ENCODE peak calls at places on chromosomes 6 and 20, in four cellular contexts. A, K, V and R are unnamed samples.

GRCh38 chr6:149852180-149852579 is 12.0 kb downstream of the LRP11 start:
- DNase-seq in A (no peak), K (peak), V (peak), R (peak)

GRCh38 chr6:37544530-37544929 is 44.8 kb upstream of the CCDC167 start:
- DNase-seq in A (no peak), K (no peak), V (no peak), R (no peak)

GRCh38 chr6:54892831-54893230 is 46.3 kb downstream of the FAM83B start:
- DNase-seq in A (no peak), K (peak), V (peak), R (peak)

GRCh38 chr20:14568225-14568624 is 230.8 kb upstream of the FLRT3 start:
- DNase-seq in A (no peak), K (no peak), V (no peak), R (no peak)

GRCh38 chr6:166966268-166966667 is 9.9 kb upstream of the RNASET2 start:
- DNase-seq in A (no peak), K (no peak), V (no peak), R (no peak)

GRCh38 chr20:4243071-4243470 is 227.7 kb upstream of the RNF24 start:
- DNase-seq in A (no peak), K (no peak), V (no peak), R (no peak)

GRCh38 chr20:58081842-58082241 is 146.6 kb downstream of the ANKRD60 start:
- DNase-seq in A (no peak), K (peak), V (peak), R (peak)

GRCh38 chr20:1130849-1131248 is 12.4 kb downstream of the PSMF1 start:
- DNase-seq in A (peak), K (no peak), V (no peak), R (no peak)

GRCh38 chr20:63534427-63534830 is 2.7 kb downstream of the PTK6 start:
- DNase-seq in A (no peak), K (no peak), V (no peak), R (no peak)

GRCh38 chr6:1688396-1688795 is 78.7 kb downstream of the FOXC1 start:
- DNase-seq in A (no peak), K (no peak), V (no peak), R (no peak)

GRCh38 chr6:40894962-40895799 is 143.8 kb downstream of the UNC5CL start:
- DNase-seq in A (no peak), K (peak), V (peak), R (peak)

GRCh38 chr6:160051390-160051789 is 70.2 kb upstream of the SLC22A1 start:
- DNase-seq in A (no peak), K (no peak), V (no peak), R (no peak)

GRCh38 chr6:132929141-132929540 is 114.8 kb downstream of the RPS12 start:
- DNase-seq in A (no peak), K (peak), V (no peak), R (no peak)

GRCh38 chr6:150712502-150713252 is 113.0 kb downstream of the PLEKHG1 start:
- DNase-seq in A (no peak), K (no peak), V (no peak), R (no peak)

GRCh38 chr20:50304883-50305635 is 114.4 kb downstream of the CEBPB start:
- DNase-seq in A (no peak), K (no peak), V (peak), R (peak)

GRCh38 chr20:16107172-16107870 is 465.9 kb downstream of the KIF16B start:
- DNase-seq in A (no peak), K (no peak), V (no peak), R (no peak)

GRCh38 chr6:130796313-130796905 is 30.8 kb upstream of the SMLR1 start:
- DNase-seq in A (no peak), K (peak), V (peak), R (peak)

GRCh38 chr6:76770166-76770565 is 693.1 kb downstream of the HTR1B start:
- DNase-seq in A (no peak), K (no peak), V (peak), R (no peak)

GRCh38 chr6:8218861-8219260 is 116.5 kb upstream of the EEF1E1 start:
- DNase-seq in A (no peak), K (no peak), V (no peak), R (no peak)

GRCh38 chr6:13526718-13527668 is 39.6 kb upstream of the GFOD1 start:
- DNase-seq in A (peak), K (no peak), V (peak), R (peak)

GRCh38 chr20:6714202-6714800 is 53.2 kb upstream of the BMP2 start:
- DNase-seq in A (no peak), K (peak), V (no peak), R (peak)

GRCh38 chr20:52746190-52746589 is 226.0 kb upstream of the TSHZ2 start:
- DNase-seq in A (no peak), K (no peak), V (peak), R (no peak)

GRCh38 chr20:58843128-58843556 is 7.6 kb downstream of the GNAS-AS1 start:
- DNase-seq in A (no peak), K (no peak), V (no peak), R (no peak)

GRCh38 chr6:168299541-168300511 is 19.8 kb downstream of the DACT2 start:
- DNase-seq in A (no peak), K (no peak), V (no peak), R (no peak)

GRCh38 chr6:116246089-116246488 is 7.8 kb downstream of the TSPYL4 start:
- DNase-seq in A (no peak), K (no peak), V (peak), R (no peak)

DNA sequence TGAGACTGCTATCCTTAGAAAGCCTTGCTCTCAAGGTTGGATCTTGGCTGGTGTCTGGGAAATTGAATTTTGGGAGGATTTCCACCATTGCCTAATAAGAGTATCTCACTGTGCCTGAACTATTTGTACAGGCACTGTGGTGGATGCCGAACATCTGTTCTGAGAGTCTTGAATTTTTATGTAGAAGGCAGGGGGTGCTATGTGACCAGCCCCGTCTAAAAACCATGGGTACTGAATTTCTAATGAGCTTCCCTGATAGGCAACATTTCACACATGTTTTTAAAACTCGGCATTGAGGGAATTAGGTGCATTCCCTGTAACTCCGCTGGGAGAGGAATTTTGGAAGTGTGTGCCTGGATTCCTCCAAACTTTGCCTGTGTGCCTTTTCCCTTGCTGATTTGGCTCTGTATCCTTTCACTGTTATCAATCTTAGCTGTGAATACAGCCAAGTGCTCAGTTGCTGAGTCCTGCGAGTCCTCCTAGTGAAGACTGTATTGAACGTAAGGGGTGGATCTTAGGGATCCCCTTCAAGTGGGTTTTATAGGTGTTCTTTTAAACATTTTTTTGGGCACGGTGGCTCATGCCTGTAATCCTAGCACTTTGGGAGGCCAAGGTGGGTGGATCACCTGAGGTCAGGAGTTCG is 27.6 kb upstream of the SCAF8 start:
- DNase-seq in A (no peak), K (peak), V (peak), R (peak)
- TF ChIP-seq CTCF in A (no peak), K (peak), V (peak), R (no peak)

GRCh38 chr6:137879885-137880430 is 12.9 kb downstream of the TNFAIP3 start:
- DNase-seq in A (no peak), K (no peak), V (no peak), R (no peak)

GRCh38 chr6:137878070-137878809 is 11.2 kb downstream of the TNFAIP3 start:
- DNase-seq in A (no peak), K (no peak), V (no peak), R (no peak)

GRCh38 chr6:137877113-137877512 is 10.1 kb downstream of the TNFAIP3 start:
- DNase-seq in A (no peak), K (no peak), V (no peak), R (no peak)

GRCh38 chr6:137879301-137879700 is 12.2 kb downstream of the TNFAIP3 start:
- DNase-seq in A (no peak), K (no peak), V (no peak), R (no peak)

DNA sequence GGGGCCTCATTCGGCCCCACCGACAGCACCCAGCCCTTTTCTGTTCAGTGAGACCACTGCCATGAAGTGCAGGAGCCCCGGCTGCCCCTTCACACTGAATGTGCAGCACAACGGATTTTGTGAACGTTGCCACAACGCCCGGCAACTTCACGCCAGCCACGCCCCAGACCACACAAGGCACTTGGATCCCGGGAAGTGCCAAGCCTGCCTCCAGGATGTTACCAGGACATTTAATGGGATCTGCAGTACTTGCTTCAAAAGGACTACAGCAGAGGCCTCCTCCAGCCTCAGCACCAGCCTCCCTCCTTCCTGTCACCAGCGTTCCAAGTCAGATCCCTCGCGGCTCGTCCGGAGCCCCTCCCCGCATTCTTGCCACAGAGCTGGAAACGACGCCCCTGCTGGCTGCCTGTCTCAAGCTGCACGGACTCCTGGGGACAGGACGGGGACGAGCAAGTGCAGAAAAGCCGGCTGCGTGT is 11.8 kb downstream of the TNFAIP3 start:
- DNase-seq in A (no peak), K (no peak), V (no peak), R (no peak)
- TF ChIP-seq CTCF in A (no peak), K (no peak), V (no peak), R (no peak)

DNA sequence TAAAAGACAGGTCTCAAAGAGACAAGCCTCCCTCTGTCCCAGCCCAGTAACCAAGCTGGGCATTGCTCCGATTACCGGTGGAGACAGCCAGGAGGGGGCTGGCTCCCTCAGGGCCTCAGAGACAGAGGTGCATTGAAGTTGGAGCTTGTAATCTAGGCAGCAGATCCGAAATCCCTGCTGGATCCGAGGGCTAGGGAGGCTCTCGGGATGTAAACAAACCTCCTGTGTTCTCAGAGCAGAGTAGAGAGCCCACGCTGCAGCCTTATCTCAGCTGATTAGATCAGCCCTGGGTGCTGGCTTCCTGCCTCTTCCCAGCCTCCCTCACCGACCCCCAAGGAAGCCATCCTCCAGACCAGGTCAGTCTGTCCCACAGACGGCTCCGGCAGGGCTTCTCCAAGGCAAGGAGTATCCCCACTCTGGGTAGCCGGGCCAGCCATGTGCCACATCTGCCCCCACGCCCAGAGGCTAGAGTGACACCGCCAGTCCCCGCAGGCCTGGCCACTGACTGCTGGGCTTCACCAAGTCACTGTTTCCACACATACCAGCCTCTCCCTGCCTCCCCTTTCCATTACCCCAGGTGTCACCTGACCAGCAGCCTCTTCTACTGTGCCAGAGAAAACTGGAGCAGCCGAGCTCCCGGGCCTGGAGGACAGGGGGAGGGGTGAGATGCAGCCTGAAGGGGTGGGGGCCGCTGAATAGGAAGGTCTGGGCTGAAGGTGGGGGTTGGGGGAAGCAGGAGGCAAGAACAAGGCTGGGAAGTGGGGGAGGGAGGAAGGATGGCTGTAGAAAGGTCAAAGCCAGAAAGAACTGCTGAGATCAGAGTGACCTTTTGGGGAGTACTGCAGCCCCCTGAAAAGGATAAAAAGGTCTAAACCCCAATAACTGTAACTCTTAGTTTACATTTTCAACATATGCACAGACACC is 6.0 kb downstream of the SDC4 start:
- DNase-seq in A (no peak), K (peak), V (peak), R (peak)
- TF ChIP-seq CTCF in A (no peak), K (no peak), V (no peak), R (no peak)

DNA sequence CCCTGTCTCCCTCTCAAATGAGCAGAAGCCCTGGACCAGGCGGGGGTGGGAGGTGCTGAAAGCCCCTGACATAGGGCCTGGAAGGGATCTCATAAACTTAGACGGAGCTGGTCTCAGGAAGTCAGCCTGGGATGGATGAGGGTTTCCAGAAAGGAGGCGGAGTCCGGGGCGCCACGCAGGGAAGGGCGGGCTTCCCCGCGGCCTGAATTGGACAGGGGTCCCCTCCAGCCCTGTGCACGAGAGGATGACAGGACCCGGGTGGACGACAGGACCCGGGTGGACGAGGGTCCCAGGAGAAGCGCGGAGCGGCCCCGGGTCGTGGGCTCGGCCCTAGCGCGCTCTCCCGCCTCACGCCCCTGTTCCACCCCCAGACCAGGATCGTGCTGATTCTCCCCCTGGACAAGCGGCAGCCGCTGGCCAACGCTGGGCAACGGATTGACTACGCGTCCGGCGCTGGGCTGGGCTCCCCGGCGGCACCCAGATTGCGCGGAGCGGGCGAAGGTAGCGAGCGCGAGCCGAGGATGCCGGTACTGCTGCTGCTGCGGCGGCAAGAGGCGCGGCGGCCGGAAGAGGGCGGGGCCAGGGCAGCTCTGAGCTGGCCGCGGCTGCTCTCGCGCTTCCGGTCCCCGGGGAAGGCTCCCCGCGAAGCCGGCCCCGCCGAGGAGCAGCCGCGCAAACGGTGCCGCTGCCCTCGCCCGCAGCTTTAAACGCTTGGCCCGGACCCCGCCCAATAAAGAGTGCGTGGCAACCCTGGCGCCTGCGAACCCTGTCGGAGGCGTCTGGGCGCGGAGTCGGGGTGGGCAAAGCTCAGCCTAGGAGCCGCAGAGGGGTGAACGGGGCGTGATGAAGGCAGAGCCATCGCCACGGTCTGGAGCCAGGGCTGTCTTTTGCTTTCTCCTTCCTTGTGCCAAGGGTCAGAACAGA is 1.3 kb downstream of the C20orf144 start:
- DNase-seq in A (peak), K (peak), V (peak), R (peak)
- TF ChIP-seq CTCF in A (no peak), K (no peak), V (no peak), R (no peak)

GRCh38 chr6:125759184-125759902 is 9.9 kb downstream of the HEY2 start:
- DNase-seq in A (no peak), K (no peak), V (no peak), R (no peak)
- TF ChIP-seq CTCF in A (no peak), K (peak), V (peak), R (peak)